ENCODE peak calls at places on chromosomes 13 and 19, in six cellular contexts. Z is GM12864, D is tibial artery, B is adrenal gland, A is foreskin fibroblast, W is nephron progenitor cell. M is an unnamed sample.

GRCh38 chr13:93248627-93249047 is 22.0 kb downstream of the GPC6 start:
- DNase-seq in Z (no peak), D (peak), A (peak), B (no peak), W (peak), M (peak)

GRCh38 chr13:99980201-99981114 is 1.1 kb upstream of the ZIC2 start:
- DNase-seq in B (peak), W (peak), A (peak), D (peak), Z (no peak), M (peak)

GRCh38 chr19:45152504-45153338 is 8.1 kb downstream of the NKPD1 start:
- DNase-seq in D (no peak), A (peak), Z (no peak), B (peak), W (peak), M (no peak)

GRCh38 chr19:5452594-5453565 is 2.3 kb upstream of the ZNRF4 start:
- DNase-seq in A (peak), W (no peak), Z (no peak), D (no peak), B (no peak), M (peak)

GRCh38 chr19:10516064-10516385 is 1.2 kb downstream of the S1PR5 start:
- DNase-seq in D (no peak), Z (no peak), W (no peak), B (no peak), A (no peak), M (no peak)

GRCh38 chr19:47445937-47446402 is 25.7 kb downstream of the SLC8A2 start:
- DNase-seq in D (no peak), B (peak), A (peak), Z (no peak), W (peak), M (peak)

GRCh38 chr19:48608798-48609263 is 2.3 kb downstream of the SPACA4 start:
- DNase-seq in W (no peak), A (peak), D (peak), B (peak), Z (peak), M (peak)

GRCh38 chr19:49594157-49595005 is 3.4 kb downstream of the PRR12 start:
- DNase-seq in D (no peak), Z (no peak), W (no peak), A (no peak), B (no peak), M (no peak)

GRCh38 chr19:14138576-14139265 is 2.3 kb upstream of the ASF1B start:
- DNase-seq in D (no peak), Z (no peak), W (no peak), A (peak), B (no peak), M (no peak)

GRCh38 chr19:34317311-34317927 is 47.6 kb upstream of the GPI start:
- DNase-seq in B (no peak), Z (no peak), D (no peak), A (peak), W (no peak), M (no peak)

GRCh38 chr19:11256189-11256588 is 6.1 kb downstream of the DOCK6 start:
- DNase-seq in A (peak), B (no peak), D (no peak), W (peak), Z (no peak), M (no peak)

GRCh38 chr13:42377640-42378382 is 105.9 kb downstream of the AKAP11 start:
- DNase-seq in Z (peak), W (no peak), A (no peak), D (no peak), B (no peak), M (no peak)

GRCh38 chr19:5150902-5151741 is 182.2 kb downstream of the KDM4B start:
- DNase-seq in Z (no peak), B (no peak), A (no peak), D (peak), W (no peak), M (no peak)

GRCh38 chr13:101654916-101655315 is 202.4 kb downstream of the ITGBL1 start:
- DNase-seq in A (peak), D (no peak), Z (no peak), W (no peak), B (no peak), M (no peak)

GRCh38 chr13:30872685-30873443 is 33.2 kb upstream of the MEDAG start:
- DNase-seq in A (peak), Z (no peak), D (peak), W (no peak), B (peak), M (no peak)

GRCh38 chr19:628168-628567 is 5.2 kb downstream of the POLRMT start:
- DNase-seq in Z (no peak), D (no peak), B (no peak), W (peak), A (no peak), M (no peak)

GRCh38 chr19:13103961-13104847 is 1.5 kb upstream of the LYL1 start:
- DNase-seq in A (no peak), W (peak), B (peak), Z (no peak), D (peak), M (no peak)

GRCh38 chr19:38868551-38868950 is 9.5 kb downstream of the RINL start:
- DNase-seq in D (no peak), A (no peak), W (no peak), Z (no peak), B (no peak), M (no peak)

GRCh38 chr19:5988520-5989387 is 10.8 kb upstream of the RANBP3 start:
- DNase-seq in W (no peak), D (no peak), A (no peak), Z (no peak), B (no peak), M (no peak)

GRCh38 chr19:8324186-8325050 is 3.1 kb downstream of the RPS28 start:
- DNase-seq in Z (no peak), A (peak), D (no peak), B (no peak), W (no peak), M (no peak)

GRCh38 chr13:29428310-29428991 is 167.0 kb downstream of the SLC7A1 start:
- DNase-seq in A (peak), W (peak), B (no peak), D (no peak), Z (no peak), M (peak)
- TF ChIP-seq CTCF in A (peak), W (no peak), B (no peak), D (no peak), Z (no peak), M (no peak)

GRCh38 chr13:60990032-60990733 is 425.5 kb downstream of the PCDH20 start:
- DNase-seq in Z (no peak), B (no peak), A (no peak), D (no peak), W (no peak), M (no peak)
- TF ChIP-seq CTCF in Z (peak), B (no peak), A (no peak), D (no peak), W (no peak), M (no peak)

GRCh38 chr13:50596103-50596502 is 247.4 kb downstream of the DLEU7 start:
- DNase-seq in B (no peak), Z (no peak), A (no peak), W (no peak), D (no peak), M (no peak)

GRCh38 chr13:50593228-50593627 is 250.3 kb downstream of the DLEU7 start:
- DNase-seq in W (no peak), A (no peak), D (no peak), B (no peak), Z (no peak), M (no peak)

GRCh38 chr13:50592412-50593145 is 250.9 kb downstream of the DLEU7 start:
- DNase-seq in B (no peak), D (no peak), Z (no peak), A (peak), W (no peak), M (no peak)

GRCh38 chr13:50596776-50597203 is 246.7 kb downstream of the DLEU7 start:
- DNase-seq in D (no peak), W (no peak), Z (no peak), A (no peak), B (no peak), M (no peak)

DNA sequence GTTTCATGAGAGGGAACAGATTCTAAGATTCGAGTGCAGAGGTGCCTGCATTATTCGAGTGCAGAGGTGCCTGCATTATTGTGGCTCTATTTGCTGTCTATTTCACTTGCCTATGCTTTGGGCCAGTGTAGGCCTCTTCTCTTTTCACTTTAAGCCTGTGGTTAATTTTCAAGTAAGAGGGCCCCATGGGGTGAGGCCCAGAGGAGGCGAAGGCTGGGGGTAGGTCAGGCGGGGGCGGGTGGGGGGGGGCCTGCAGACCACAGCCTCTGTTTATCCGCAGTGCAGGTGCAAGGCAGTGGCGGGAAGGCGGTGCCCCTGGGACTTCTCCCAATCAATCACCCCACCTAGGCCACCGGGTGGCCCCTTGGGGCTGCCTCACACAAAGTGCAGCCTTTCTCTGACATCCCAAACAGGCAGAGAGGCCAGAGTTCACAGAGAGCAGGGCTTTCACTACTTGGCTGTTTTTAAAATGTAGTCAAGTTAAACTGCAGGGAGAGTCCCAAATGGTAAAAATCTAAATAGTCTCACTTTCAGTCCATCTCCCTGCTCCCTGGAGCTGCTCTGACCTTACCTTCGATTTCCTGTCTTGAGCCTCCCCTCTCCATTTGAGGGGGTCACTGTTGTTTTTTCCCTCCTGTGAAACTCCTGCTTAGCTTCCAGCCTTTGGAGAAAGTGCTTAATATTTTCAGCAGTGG is 249.1 kb downstream of the DLEU7 start:
- DNase-seq in A (no peak), B (no peak), D (no peak), W (peak), Z (peak), M (no peak)
- TF ChIP-seq CTCF in A (no peak), B (no peak), D (no peak), W (no peak), Z (no peak), M (no peak)

GRCh38 chr13:59261928-59262488 is 901.7 kb downstream of the DIAPH3 start:
- DNase-seq in A (no peak), W (no peak), Z (no peak), B (no peak), D (no peak), M (no peak)
- TF ChIP-seq CTCF in A (no peak), W (peak), Z (peak), B (no peak), D (no peak), M (no peak)

DNA sequence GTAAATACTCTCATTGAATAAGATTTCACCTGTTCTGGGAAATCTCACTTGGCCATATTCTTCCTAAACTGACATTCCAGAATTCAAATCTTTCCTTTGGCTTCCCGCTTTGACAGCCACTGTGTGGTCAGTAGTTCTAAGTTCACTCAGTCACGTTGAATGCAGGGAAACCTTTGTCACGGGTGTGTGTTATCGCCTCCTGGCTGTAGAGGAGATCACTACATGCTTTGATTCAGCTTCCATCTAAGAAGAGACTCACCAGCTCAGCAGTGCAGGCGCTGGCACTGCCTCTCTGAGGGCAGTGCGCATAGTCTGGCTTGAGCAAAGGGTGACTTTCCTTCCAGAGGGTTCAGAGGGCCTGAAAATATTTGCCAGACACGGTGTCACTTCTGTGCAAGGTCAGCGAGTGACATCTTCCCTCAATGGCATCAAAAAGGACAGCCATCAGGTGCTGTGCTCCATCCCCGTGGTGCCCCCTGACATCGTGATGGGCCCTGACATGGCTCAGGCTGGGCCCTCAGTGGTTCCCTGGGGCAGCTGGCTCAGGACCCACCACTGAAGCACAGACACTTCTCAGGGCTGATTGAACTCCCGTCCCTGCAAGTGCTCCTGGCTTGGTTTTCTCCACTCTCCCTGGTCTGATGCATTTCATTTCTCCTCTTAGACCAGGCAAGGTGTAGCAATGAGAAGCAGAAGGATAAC is 635.4 kb upstream of the ARGLU1 start:
- DNase-seq in A (no peak), Z (no peak), D (no peak), B (no peak), W (peak), M (peak)
- TF ChIP-seq CTCF in A (peak), Z (peak), D (peak), B (no peak), W (peak), M (no peak)

DNA sequence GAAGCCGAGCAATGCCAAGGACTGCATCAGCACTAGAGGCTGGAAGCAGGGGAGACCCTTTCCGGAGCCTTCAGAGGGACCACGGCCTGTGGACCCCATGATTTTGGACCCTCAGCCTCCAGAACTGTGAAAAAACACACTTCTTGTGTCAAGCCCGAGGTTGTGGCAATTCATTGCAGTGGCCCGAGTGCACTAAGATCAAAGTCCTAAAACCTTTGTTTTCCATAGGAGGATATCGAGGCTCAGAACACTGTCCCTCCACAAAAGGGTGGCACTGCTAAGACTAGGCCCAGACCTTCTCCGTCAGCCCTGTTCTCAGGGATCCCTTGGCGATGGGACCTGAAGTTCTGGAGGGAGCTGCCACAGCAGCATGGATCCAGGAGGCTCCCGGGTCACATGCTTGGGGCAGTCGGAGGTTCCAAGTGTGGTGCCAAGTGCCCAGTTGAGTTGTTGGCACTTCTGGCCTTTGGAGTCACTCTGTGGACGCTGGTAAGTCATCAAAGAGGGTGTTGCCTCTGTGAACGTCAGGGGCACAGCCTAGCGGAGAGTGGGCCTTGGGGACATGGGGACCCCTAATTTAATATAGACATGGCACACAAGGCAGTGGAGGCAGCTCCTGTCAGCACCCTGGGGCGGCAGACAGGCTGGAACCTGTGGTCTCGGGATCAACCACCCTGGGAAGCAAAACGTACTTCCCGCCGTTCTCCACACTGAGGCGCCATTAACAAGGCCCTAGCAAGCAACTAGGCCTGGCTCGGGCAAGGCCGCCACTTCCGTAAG is 199.2 kb downstream of the COL4A1 start:
- DNase-seq in Z (no peak), W (no peak), B (peak), D (no peak), A (no peak), M (no peak)
- TF ChIP-seq CTCF in Z (peak), W (no peak), B (no peak), D (peak), A (no peak), M (no peak)

DNA sequence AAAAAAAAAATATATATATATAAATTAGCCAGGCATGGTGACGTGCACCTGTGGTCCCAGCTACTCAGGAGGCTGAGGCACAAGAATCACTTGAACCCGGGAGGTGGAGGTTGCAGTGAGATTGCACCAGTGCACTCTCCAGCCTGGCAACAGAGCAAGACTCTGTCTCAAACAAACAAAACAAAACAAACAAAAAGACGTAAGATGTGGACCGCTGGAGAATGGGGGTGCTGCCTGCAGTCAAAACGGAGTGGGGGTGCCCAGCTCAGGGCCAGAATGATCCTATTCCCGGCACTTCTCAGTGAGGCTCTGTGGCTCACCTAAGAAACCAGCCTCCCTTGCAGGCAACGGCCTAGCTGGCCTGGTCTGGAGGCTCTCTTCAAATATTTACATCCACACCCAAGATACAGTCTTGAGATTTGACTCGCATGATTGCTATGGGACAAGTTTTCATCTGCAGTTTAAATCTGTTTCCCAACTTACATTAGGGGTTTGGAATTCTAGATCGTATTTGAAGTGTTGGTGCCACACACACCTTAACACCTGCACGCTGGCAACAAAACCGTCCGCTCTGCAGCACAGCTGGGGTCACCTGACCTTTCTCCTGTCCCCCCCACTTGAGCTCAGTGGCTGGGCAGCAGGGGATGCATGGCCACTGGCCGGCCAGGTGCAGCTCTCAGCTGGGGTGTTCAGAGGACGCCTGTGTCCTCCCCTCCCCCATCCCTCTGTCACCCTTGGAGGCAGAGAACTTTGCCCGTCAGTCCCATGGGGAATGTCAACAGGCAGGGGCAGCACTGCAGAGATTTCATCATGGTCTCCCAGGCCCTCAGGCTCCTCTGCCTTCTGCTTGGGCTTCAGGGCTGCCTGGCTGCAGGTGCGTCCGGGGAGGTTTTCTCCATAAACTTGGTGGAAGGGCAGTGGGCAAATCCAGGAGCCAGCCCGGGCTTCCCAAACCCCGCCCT is at the start of gene F7:
- DNase-seq in A (peak), Z (no peak), W (no peak), B (no peak), D (no peak), M (no peak)
- TF ChIP-seq CTCF in A (no peak), Z (no peak), W (no peak), B (no peak), D (no peak), M (no peak)

GRCh38 chr13:39263033-39263432 is 224.8 kb downstream of the NHLRC3 start:
- DNase-seq in A (peak), D (no peak), W (peak), Z (peak), B (peak), M (peak)
- TF ChIP-seq CTCF in A (peak), D (peak), W (peak), Z (peak), B (peak), M (peak)

GRCh38 chr13:48976677-48977625 is 1.2 kb downstream of the FNDC3A start:
- DNase-seq in A (peak), W (no peak), Z (peak), D (no peak), B (no peak), M (no peak)

GRCh38 chr13:48975926-48976676 is 389 bp downstream of the FNDC3A start:
- DNase-seq in A (peak), B (peak), W (peak), D (peak), Z (peak), M (peak)

GRCh38 chr13:48977973-48978372 is 2.3 kb downstream of the FNDC3A start:
- DNase-seq in W (no peak), D (no peak), Z (no peak), A (peak), B (no peak), M (no peak)

GRCh38 chr13:48973845-48974431 is 1.8 kb upstream of the FNDC3A start:
- DNase-seq in B (no peak), D (no peak), A (no peak), W (no peak), Z (no peak), M (no peak)

GRCh38 chr13:48975101-48975925 is at the start of gene FNDC3A:
- DNase-seq in B (peak), A (peak), W (peak), Z (no peak), D (peak), M (peak)
- TF ChIP-seq CTCF in B (no peak), A (no peak), W (no peak), Z (peak), D (no peak), M (no peak)

GRCh38 chr13:20192470-20193141 is at the start of gene GJB2:
- DNase-seq in A (no peak), Z (no peak), W (peak), B (no peak), D (no peak), M (peak)

GRCh38 chr13:20193924-20194631 is 1.3 kb upstream of the GJB2 start:
- DNase-seq in A (no peak), D (no peak), B (no peak), W (no peak), Z (no peak), M (no peak)

GRCh38 chr13:20191902-20192469 is 752 bp downstream of the GJB2 start:
- DNase-seq in D (no peak), A (peak), Z (no peak), W (peak), B (peak), M (peak)

GRCh38 chr13:20191311-20191901 is 1.3 kb downstream of the GJB2 start:
- DNase-seq in Z (no peak), D (no peak), W (no peak), B (no peak), A (no peak), M (no peak)

GRCh38 chr13:20193142-20193923 is 595 bp upstream of the GJB2 start:
- DNase-seq in D (no peak), B (no peak), W (peak), Z (no peak), A (peak), M (no peak)
- TF ChIP-seq CTCF in D (no peak), B (no peak), W (no peak), Z (no peak), A (no peak), M (no peak)

M was measured in Calu3.